ENCODE peak calls at places on chromosome 16, in five cellular contexts. D, J, C, I and W are unnamed samples.

GRCh38 chr16:57786632-57787518 is 15.4 kb downstream of the KIFC3 start:
- DNase-seq in I (peak; percentile 90), D (peak; percentile 82), J (no peak), C (peak; percentile 51), W (peak; percentile 42)

GRCh38 chr16:26889751-26890150 is 177.0 kb upstream of the C16orf82 start:
- DNase-seq in J (no peak), C (no peak), D (no peak), I (no peak), W (no peak)

GRCh38 chr16:51759999-51760398 is 608.9 kb upstream of the SALL1 start:
- DNase-seq in I (no peak), C (no peak), J (no peak), D (no peak), W (no peak)

GRCh38 chr16:6970171-6970857 is 362.3 kb upstream of the RBFOX1 start:
- DNase-seq in D (no peak), J (no peak), I (no peak), C (no peak), W (no peak)

GRCh38 chr16:23784811-23785447 is 30.1 kb downstream of the CHP2 start:
- DNase-seq in D (no peak), C (no peak), I (no peak), J (no peak), W (no peak)

GRCh38 chr16:49585143-49585542 is 211.5 kb downstream of the C16orf78 start:
- DNase-seq in I (no peak), C (no peak), D (no peak), J (no peak), W (no peak)

GRCh38 chr16:86457621-86458456 is 52.5 kb upstream of the FOXF1 start:
- DNase-seq in C (no peak), I (peak; percentile 51), J (no peak), D (no peak), W (no peak)

GRCh38 chr16:14600164-14600563 is 29.9 kb downstream of the PARN start:
- DNase-seq in C (no peak), J (no peak), D (no peak), I (no peak), W (no peak)

GRCh38 chr16:72952404-72953301 is 95.3 kb downstream of the ZFHX3 start:
- DNase-seq in J (no peak), I (no peak), C (no peak), D (no peak), W (no peak)

GRCh38 chr16:73057369-73058210 is 9.7 kb upstream of the ZFHX3 start:
- DNase-seq in D (no peak), C (peak; percentile 60), I (peak; percentile 82), J (no peak), W (peak; percentile 66)

GRCh38 chr16:88508868-88509748 is 56.0 kb downstream of the ZFPM1 start:
- DNase-seq in D (no peak), I (no peak), C (no peak), J (peak; percentile 81), W (no peak)

GRCh38 chr16:89120921-89121351 is 27.3 kb downstream of the ACSF3 start:
- DNase-seq in D (no peak), J (no peak), C (no peak), I (peak; percentile 72), W (no peak)

GRCh38 chr16:48210747-48211146 is 33.4 kb upstream of the LONP2 start:
- DNase-seq in D (no peak), C (no peak), J (no peak), I (no peak), W (no peak)

GRCh38 chr16:4624015-4624826 is at the start of gene MGRN1:
- DNase-seq in I (peak; percentile 98), C (peak; percentile 93), J (peak; percentile 95), D (peak; percentile 96), W (peak; percentile 97)

GRCh38 chr16:78761427-78761826 is 662.0 kb downstream of the WWOX start:
- DNase-seq in I (no peak), C (no peak), J (no peak), D (no peak), W (no peak)

GRCh38 chr16:21952793-21953540 is at the start of gene UQCRC2:
- DNase-seq in C (peak; percentile 83), J (peak; percentile 93), D (peak; percentile 93), I (peak; percentile 95), W (peak; percentile 92)

GRCh38 chr16:21300309-21301167 is 22.4 kb upstream of the CRYM start:
- DNase-seq in I (peak; percentile 91), J (peak; percentile 100), D (peak; percentile 98), C (peak; percentile 96), W (peak; percentile 95)

GRCh38 chr16:68147438-68147837 is 62.3 kb downstream of the NFATC3 start:
- DNase-seq in D (no peak), I (no peak), J (no peak), C (no peak), W (no peak)

GRCh38 chr16:58499615-58500328 is at the start of gene NDRG4:
- DNase-seq in I (peak; percentile 79), J (peak; percentile 54), D (peak; percentile 58), C (no peak), W (peak; percentile 98)

GRCh38 chr16:46972429-46972970 is 974 bp downstream of the DNAJA2 start:
- DNase-seq in C (no peak), J (no peak), I (no peak), D (no peak), W (no peak)

GRCh38 chr16:23862556-23862955 is 26.8 kb downstream of the PRKCB start:
- DNase-seq in D (no peak), I (no peak), J (no peak), C (no peak), W (no peak)

GRCh38 chr16:46607529-46607928 is 13.7 kb downstream of the SHCBP1 start:
- DNase-seq in D (no peak), I (no peak), J (no peak), C (no peak), W (no peak)

GRCh38 chr16:21598676-21599157 is 660 bp upstream of the METTL9 start:
- DNase-seq in D (no peak), C (no peak), I (no peak), J (no peak), W (no peak)

GRCh38 chr16:89159174-89159849 is 12.2 kb upstream of the CDH15 start:
- DNase-seq in D (no peak), I (peak; percentile 71), C (no peak), J (no peak), W (no peak)

GRCh38 chr16:58417600-58417999 is 25.3 kb downstream of the GINS3 start:
- DNase-seq in C (no peak), J (no peak), D (peak; percentile 67), I (no peak), W (peak; percentile 63)

GRCh38 chr16:7331997-7332396 is 648 bp upstream of the RBFOX1 start:
- DNase-seq in I (no peak), C (no peak), J (no peak), D (no peak), W (no peak)

GRCh38 chr16:57000271-57001025 is 11.1 kb downstream of the NLRC5 start:
- DNase-seq in I (peak; percentile 79), D (peak; percentile 86), C (no peak), J (no peak), W (no peak)

GRCh38 chr16:82061861-82062525 is 26.9 kb downstream of the HSD17B2 start:
- DNase-seq in I (no peak), C (no peak), D (no peak), J (no peak), W (no peak)

GRCh38 chr16:88049561-88050545 is 98.6 kb downstream of the BANP start:
- DNase-seq in I (peak; percentile 46), D (no peak), C (no peak), J (no peak), W (no peak)

GRCh38 chr16:590165-590874 is 454 bp downstream of the RAB40C start:
- DNase-seq in J (no peak), I (peak; percentile 85), D (no peak), C (peak; percentile 62), W (no peak)

DNA sequence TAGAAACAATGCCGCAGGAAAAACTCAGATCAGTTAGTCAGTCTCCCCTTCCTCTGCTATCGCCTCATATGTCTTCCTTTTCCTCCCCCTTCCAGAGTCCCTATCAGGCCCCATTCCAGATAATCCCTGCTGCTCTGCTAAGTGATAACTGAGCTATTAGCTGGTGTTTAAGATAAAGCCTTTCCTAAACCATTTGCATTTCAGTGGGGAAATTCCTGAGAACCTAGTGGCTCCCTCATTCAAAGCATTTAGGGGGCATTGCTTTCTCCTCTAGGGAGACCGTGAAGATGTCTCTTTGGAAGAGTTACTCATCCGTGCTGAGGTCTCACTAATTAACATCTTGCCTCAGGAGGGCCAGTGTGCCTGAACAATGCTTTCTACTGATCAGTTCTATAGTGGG is 401.6 kb downstream of the NPIPA7 start:
- DNase-seq in C (no peak), J (no peak), I (no peak), D (no peak), W (no peak)
- TF ChIP-seq CTCF in C (no peak), J (no peak), I (no peak), D (no peak), W (no peak)

DNA sequence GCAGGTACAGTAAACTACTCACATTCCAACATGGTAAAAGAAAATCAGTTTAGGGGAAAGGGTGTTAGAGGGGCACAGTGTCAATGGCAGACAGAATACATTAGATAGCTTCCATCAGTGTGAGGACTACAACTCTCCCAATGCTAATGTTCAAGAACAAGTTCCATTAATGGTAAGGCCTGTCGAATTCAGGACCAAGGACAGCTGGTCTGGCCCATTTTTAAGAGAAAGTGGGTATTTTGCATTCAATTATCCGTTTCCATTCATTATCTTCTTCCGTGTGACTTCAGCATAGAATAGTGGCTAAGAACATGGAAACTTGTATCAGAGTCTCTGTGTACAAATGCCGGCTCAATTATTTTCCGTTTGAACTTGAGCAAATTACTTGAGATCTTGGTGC is 98.4 kb downstream of the XYLT1 start:
- DNase-seq in D (no peak), J (no peak), C (no peak), I (no peak), W (no peak)
- H3K4me1 ChIP-seq in D (peaks cover 18% of the 10 kb centered on the region), J (peaks cover 8% of the 10 kb centered on the region), C (peaks cover 5% of the 10 kb centered on the region), I (peaks cover 13% of the 10 kb centered on the region), W (peaks cover 33% of the 10 kb centered on the region)

GRCh38 chr16:11586375-11586855 is 304 bp downstream of the LITAF start:
- DNase-seq in D (no peak), I (peak; percentile 81), C (no peak), J (no peak), W (no peak)

GRCh38 chr16:11583889-11584565 is 2.7 kb downstream of the LITAF start:
- DNase-seq in I (no peak), J (peak; percentile 79), C (no peak), D (no peak), W (no peak)

GRCh38 chr16:11587643-11588247 is 1.0 kb upstream of the LITAF start:
- DNase-seq in D (no peak), J (no peak), I (peak; percentile 68), C (no peak), W (peak; percentile 71)

GRCh38 chr16:11586856-11587642 is at the start of gene LITAF:
- DNase-seq in C (peak; percentile 72), J (peak; percentile 72), D (peak; percentile 66), I (peak; percentile 91), W (peak; percentile 57)

GRCh38 chr16:11585460-11586374 is 1.0 kb downstream of the LITAF start:
- DNase-seq in C (peak; percentile 44), I (peak; percentile 82), D (peak; percentile 33), J (peak; percentile 54), W (no peak)
- TF ChIP-seq CTCF in C (no peak), I (no peak), D (no peak), J (no peak), W (no peak)

DNA sequence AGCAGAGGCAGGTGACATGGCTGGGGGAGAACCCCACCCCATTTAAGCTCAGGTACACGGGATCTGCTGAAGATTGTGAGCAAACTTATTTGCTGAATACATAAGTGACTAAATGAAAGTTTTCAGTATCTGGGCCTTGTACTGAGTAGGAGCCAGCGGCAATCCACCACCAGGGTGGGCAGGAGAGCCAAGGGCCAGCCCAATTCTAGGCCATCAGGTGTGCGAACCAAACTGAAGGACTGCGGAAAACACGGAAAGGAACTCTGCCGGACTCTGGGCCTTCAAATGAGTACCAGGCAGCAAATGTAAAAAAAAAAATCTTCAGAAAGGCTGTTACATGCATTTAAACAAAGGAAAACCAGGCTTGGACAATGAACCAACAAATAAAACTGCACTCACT is 19.7 kb downstream of the ARHGAP17 start:
- DNase-seq in I (no peak), J (no peak), C (no peak), D (no peak), W (no peak)
- H3K4me1 ChIP-seq in I (peaks cover 15% of the 10 kb centered on the region), J (peaks cover 15% of the 10 kb centered on the region), C (peaks cover 15% of the 10 kb centered on the region), D (peaks cover 81% of the 10 kb centered on the region), W (peaks cover 3% of the 10 kb centered on the region)